ENCODE peak calls at places on chromosomes 16 and 17, in nine cellular contexts. One of them, this sample, is unnamed.

GRCh38 chr17:80603380-80603779 is 58.7 kb downstream of the RPTOR start:
- DNase-seq in stimulated activated CD4-positive, alpha-beta T cell treated with anti-CD3 and anti-CD28 coated beads, Interleukin-12 subunit alpha, Interleukin-12 subunit beta, amount 100 ng/mL, for 24 hours: no peak
- DNase-seq in H54: no peak
- DNase-seq in lower leg skin: no peak
- DNase-seq in iris pigment epithelial cell: no peak
- DNase-seq in GM03348: no peak
- DNase-seq in stimulated activated CD8-positive, alpha-beta memory T cell treated with anti-CD3 and anti-CD28 coated beads, Interleukin-4, amount 100 ng/mL, for 4 hours: no peak
- DNase-seq in occipital lobe: no peak
- DNase-seq in progenitor cell of endocrine pancreas: no peak
- DNase-seq in this sample: no peak

GRCh38 chr17:50638851-50639767 is 4.4 kb downstream of the ABCC3 start:
- DNase-seq in stimulated activated CD4-positive, alpha-beta T cell treated with anti-CD3 and anti-CD28 coated beads, Interleukin-12 subunit alpha, Interleukin-12 subunit beta, amount 100 ng/mL, for 24 hours: no peak
- DNase-seq in H54: peak; percentile 97
- DNase-seq in lower leg skin: peak; percentile 85
- DNase-seq in iris pigment epithelial cell: peak; percentile 92
- DNase-seq in GM03348: peak; percentile 95
- DNase-seq in stimulated activated CD8-positive, alpha-beta memory T cell treated with anti-CD3 and anti-CD28 coated beads, Interleukin-4, amount 100 ng/mL, for 4 hours: no peak
- DNase-seq in occipital lobe: peak; percentile 47
- DNase-seq in progenitor cell of endocrine pancreas: no peak
- DNase-seq in this sample: peak; percentile 98

GRCh38 chr17:63816669-63817068 is 10.6 kb upstream of the PSMC5 start:
- DNase-seq in stimulated activated CD4-positive, alpha-beta T cell treated with anti-CD3 and anti-CD28 coated beads, Interleukin-12 subunit alpha, Interleukin-12 subunit beta, amount 100 ng/mL, for 24 hours: no peak
- DNase-seq in H54: no peak
- DNase-seq in lower leg skin: no peak
- DNase-seq in iris pigment epithelial cell: peak; percentile 47
- DNase-seq in GM03348: no peak
- DNase-seq in stimulated activated CD8-positive, alpha-beta memory T cell treated with anti-CD3 and anti-CD28 coated beads, Interleukin-4, amount 100 ng/mL, for 4 hours: no peak
- DNase-seq in occipital lobe: no peak
- DNase-seq in progenitor cell of endocrine pancreas: no peak
- DNase-seq in this sample: peak; percentile 24

GRCh38 chr16:14061732-14062259 is 9.3 kb upstream of the MRTFB start:
- DNase-seq in stimulated activated CD4-positive, alpha-beta T cell treated with anti-CD3 and anti-CD28 coated beads, Interleukin-12 subunit alpha, Interleukin-12 subunit beta, amount 100 ng/mL, for 24 hours: no peak
- DNase-seq in H54: no peak
- DNase-seq in lower leg skin: no peak
- DNase-seq in iris pigment epithelial cell: no peak
- DNase-seq in GM03348: no peak
- DNase-seq in stimulated activated CD8-positive, alpha-beta memory T cell treated with anti-CD3 and anti-CD28 coated beads, Interleukin-4, amount 100 ng/mL, for 4 hours: no peak
- DNase-seq in occipital lobe: no peak
- DNase-seq in progenitor cell of endocrine pancreas: no peak
- DNase-seq in this sample: no peak

GRCh38 chr16:71303938-71304337 is 14.7 kb upstream of the CMTR2 start:
- DNase-seq in stimulated activated CD4-positive, alpha-beta T cell treated with anti-CD3 and anti-CD28 coated beads, Interleukin-12 subunit alpha, Interleukin-12 subunit beta, amount 100 ng/mL, for 24 hours: no peak
- DNase-seq in H54: peak; percentile 52
- DNase-seq in lower leg skin: no peak
- DNase-seq in iris pigment epithelial cell: peak; percentile 1
- DNase-seq in GM03348: no peak
- DNase-seq in stimulated activated CD8-positive, alpha-beta memory T cell treated with anti-CD3 and anti-CD28 coated beads, Interleukin-4, amount 100 ng/mL, for 4 hours: no peak
- DNase-seq in occipital lobe: no peak
- DNase-seq in progenitor cell of endocrine pancreas: no peak
- DNase-seq in this sample: peak; percentile 46

GRCh38 chr17:46194393-46195216 is 1.4 kb upstream of the KANSL1 start:
- DNase-seq in stimulated activated CD4-positive, alpha-beta T cell treated with anti-CD3 and anti-CD28 coated beads, Interleukin-12 subunit alpha, Interleukin-12 subunit beta, amount 100 ng/mL, for 24 hours: no peak
- DNase-seq in H54: no peak
- DNase-seq in lower leg skin: no peak
- DNase-seq in iris pigment epithelial cell: peak; percentile 54
- DNase-seq in GM03348: peak; percentile 43
- DNase-seq in stimulated activated CD8-positive, alpha-beta memory T cell treated with anti-CD3 and anti-CD28 coated beads, Interleukin-4, amount 100 ng/mL, for 4 hours: no peak
- DNase-seq in occipital lobe: no peak
- DNase-seq in progenitor cell of endocrine pancreas: no peak
- DNase-seq in this sample: peak; percentile 81

GRCh38 chr17:42016411-42016831 is 818 bp downstream of the DNAJC7 start:
- DNase-seq in stimulated activated CD4-positive, alpha-beta T cell treated with anti-CD3 and anti-CD28 coated beads, Interleukin-12 subunit alpha, Interleukin-12 subunit beta, amount 100 ng/mL, for 24 hours: no peak
- DNase-seq in H54: no peak
- DNase-seq in lower leg skin: no peak
- DNase-seq in iris pigment epithelial cell: peak; percentile 28
- DNase-seq in GM03348: peak; percentile 32
- DNase-seq in stimulated activated CD8-positive, alpha-beta memory T cell treated with anti-CD3 and anti-CD28 coated beads, Interleukin-4, amount 100 ng/mL, for 4 hours: no peak
- DNase-seq in occipital lobe: no peak
- DNase-seq in progenitor cell of endocrine pancreas: no peak
- DNase-seq in this sample: peak; percentile 70

GRCh38 chr16:80123189-80123588 is 417.6 kb upstream of the DYNLRB2 start:
- DNase-seq in stimulated activated CD4-positive, alpha-beta T cell treated with anti-CD3 and anti-CD28 coated beads, Interleukin-12 subunit alpha, Interleukin-12 subunit beta, amount 100 ng/mL, for 24 hours: no peak
- DNase-seq in H54: no peak
- DNase-seq in lower leg skin: no peak
- DNase-seq in iris pigment epithelial cell: peak; percentile 20
- DNase-seq in GM03348: peak; percentile 42
- DNase-seq in stimulated activated CD8-positive, alpha-beta memory T cell treated with anti-CD3 and anti-CD28 coated beads, Interleukin-4, amount 100 ng/mL, for 4 hours: no peak
- DNase-seq in occipital lobe: no peak
- DNase-seq in progenitor cell of endocrine pancreas: no peak
- DNase-seq in this sample: peak; percentile 55

GRCh38 chr17:4543557-4544026 is 11.6 kb downstream of the MYBBP1A start:
- DNase-seq in stimulated activated CD4-positive, alpha-beta T cell treated with anti-CD3 and anti-CD28 coated beads, Interleukin-12 subunit alpha, Interleukin-12 subunit beta, amount 100 ng/mL, for 24 hours: no peak
- DNase-seq in H54: no peak
- DNase-seq in lower leg skin: no peak
- DNase-seq in iris pigment epithelial cell: no peak
- DNase-seq in GM03348: no peak
- DNase-seq in stimulated activated CD8-positive, alpha-beta memory T cell treated with anti-CD3 and anti-CD28 coated beads, Interleukin-4, amount 100 ng/mL, for 4 hours: no peak
- DNase-seq in occipital lobe: no peak
- DNase-seq in progenitor cell of endocrine pancreas: no peak
- DNase-seq in this sample: no peak

GRCh38 chr17:35708951-35709350 is 22.5 kb upstream of the RASL10B start:
- DNase-seq in stimulated activated CD4-positive, alpha-beta T cell treated with anti-CD3 and anti-CD28 coated beads, Interleukin-12 subunit alpha, Interleukin-12 subunit beta, amount 100 ng/mL, for 24 hours: no peak
- DNase-seq in H54: no peak
- DNase-seq in lower leg skin: no peak
- DNase-seq in iris pigment epithelial cell: no peak
- DNase-seq in GM03348: no peak
- DNase-seq in stimulated activated CD8-positive, alpha-beta memory T cell treated with anti-CD3 and anti-CD28 coated beads, Interleukin-4, amount 100 ng/mL, for 4 hours: no peak
- DNase-seq in occipital lobe: no peak
- DNase-seq in progenitor cell of endocrine pancreas: no peak
- DNase-seq in this sample: no peak

GRCh38 chr16:78543066-78543465 is 443.6 kb downstream of the WWOX start:
- DNase-seq in stimulated activated CD4-positive, alpha-beta T cell treated with anti-CD3 and anti-CD28 coated beads, Interleukin-12 subunit alpha, Interleukin-12 subunit beta, amount 100 ng/mL, for 24 hours: no peak
- DNase-seq in H54: peak; percentile 14
- DNase-seq in lower leg skin: no peak
- DNase-seq in iris pigment epithelial cell: no peak
- DNase-seq in GM03348: no peak
- DNase-seq in stimulated activated CD8-positive, alpha-beta memory T cell treated with anti-CD3 and anti-CD28 coated beads, Interleukin-4, amount 100 ng/mL, for 4 hours: no peak
- DNase-seq in occipital lobe: no peak
- DNase-seq in progenitor cell of endocrine pancreas: no peak
- DNase-seq in this sample: no peak

GRCh38 chr17:64608571-64608981 is 53.5 kb downstream of the SMURF2 start:
- DNase-seq in stimulated activated CD4-positive, alpha-beta T cell treated with anti-CD3 and anti-CD28 coated beads, Interleukin-12 subunit alpha, Interleukin-12 subunit beta, amount 100 ng/mL, for 24 hours: no peak
- DNase-seq in H54: no peak
- DNase-seq in lower leg skin: no peak
- DNase-seq in iris pigment epithelial cell: peak; percentile 56
- DNase-seq in GM03348: no peak
- DNase-seq in stimulated activated CD8-positive, alpha-beta memory T cell treated with anti-CD3 and anti-CD28 coated beads, Interleukin-4, amount 100 ng/mL, for 4 hours: no peak
- DNase-seq in occipital lobe: no peak
- DNase-seq in progenitor cell of endocrine pancreas: no peak
- DNase-seq in this sample: peak; percentile 75

GRCh38 chr16:74745926-74746325 is 28.7 kb downstream of the FA2H start:
- DNase-seq in stimulated activated CD4-positive, alpha-beta T cell treated with anti-CD3 and anti-CD28 coated beads, Interleukin-12 subunit alpha, Interleukin-12 subunit beta, amount 100 ng/mL, for 24 hours: no peak
- DNase-seq in H54: no peak
- DNase-seq in lower leg skin: no peak
- DNase-seq in iris pigment epithelial cell: no peak
- DNase-seq in GM03348: no peak
- DNase-seq in stimulated activated CD8-positive, alpha-beta memory T cell treated with anti-CD3 and anti-CD28 coated beads, Interleukin-4, amount 100 ng/mL, for 4 hours: no peak
- DNase-seq in occipital lobe: no peak
- DNase-seq in progenitor cell of endocrine pancreas: no peak
- DNase-seq in this sample: no peak

GRCh38 chr16:48574148-48574547 is 35.8 kb downstream of the N4BP1 start:
- DNase-seq in stimulated activated CD4-positive, alpha-beta T cell treated with anti-CD3 and anti-CD28 coated beads, Interleukin-12 subunit alpha, Interleukin-12 subunit beta, amount 100 ng/mL, for 24 hours: no peak
- DNase-seq in H54: no peak
- DNase-seq in lower leg skin: no peak
- DNase-seq in iris pigment epithelial cell: peak; percentile 36
- DNase-seq in GM03348: no peak
- DNase-seq in stimulated activated CD8-positive, alpha-beta memory T cell treated with anti-CD3 and anti-CD28 coated beads, Interleukin-4, amount 100 ng/mL, for 4 hours: no peak
- DNase-seq in occipital lobe: no peak
- DNase-seq in progenitor cell of endocrine pancreas: no peak
- DNase-seq in this sample: no peak

GRCh38 chr17:30243568-30243967 is 8.1 kb upstream of the SLC6A4 start:
- DNase-seq in stimulated activated CD4-positive, alpha-beta T cell treated with anti-CD3 and anti-CD28 coated beads, Interleukin-12 subunit alpha, Interleukin-12 subunit beta, amount 100 ng/mL, for 24 hours: no peak
- DNase-seq in H54: no peak
- DNase-seq in lower leg skin: no peak
- DNase-seq in iris pigment epithelial cell: no peak
- DNase-seq in GM03348: no peak
- DNase-seq in stimulated activated CD8-positive, alpha-beta memory T cell treated with anti-CD3 and anti-CD28 coated beads, Interleukin-4, amount 100 ng/mL, for 4 hours: no peak
- DNase-seq in occipital lobe: no peak
- DNase-seq in progenitor cell of endocrine pancreas: no peak
- DNase-seq in this sample: no peak

GRCh38 chr16:89152831-89153700 is 18.5 kb upstream of the CDH15 start:
- DNase-seq in stimulated activated CD4-positive, alpha-beta T cell treated with anti-CD3 and anti-CD28 coated beads, Interleukin-12 subunit alpha, Interleukin-12 subunit beta, amount 100 ng/mL, for 24 hours: no peak
- DNase-seq in H54: no peak
- DNase-seq in lower leg skin: no peak
- DNase-seq in iris pigment epithelial cell: no peak
- DNase-seq in GM03348: no peak
- DNase-seq in stimulated activated CD8-positive, alpha-beta memory T cell treated with anti-CD3 and anti-CD28 coated beads, Interleukin-4, amount 100 ng/mL, for 4 hours: no peak
- DNase-seq in occipital lobe: no peak
- DNase-seq in progenitor cell of endocrine pancreas: no peak
- DNase-seq in this sample: no peak

GRCh38 chr17:64778367-64779290 is 116.5 kb upstream of the SMURF2 start:
- DNase-seq in stimulated activated CD4-positive, alpha-beta T cell treated with anti-CD3 and anti-CD28 coated beads, Interleukin-12 subunit alpha, Interleukin-12 subunit beta, amount 100 ng/mL, for 24 hours: no peak
- DNase-seq in H54: no peak
- DNase-seq in lower leg skin: no peak
- DNase-seq in iris pigment epithelial cell: no peak
- DNase-seq in GM03348: no peak
- DNase-seq in stimulated activated CD8-positive, alpha-beta memory T cell treated with anti-CD3 and anti-CD28 coated beads, Interleukin-4, amount 100 ng/mL, for 4 hours: no peak
- DNase-seq in occipital lobe: peak; percentile 35
- DNase-seq in progenitor cell of endocrine pancreas: peak; percentile 27
- DNase-seq in this sample: peak; percentile 47

GRCh38 chr17:77840156-77840555 is 118.3 kb upstream of the TNRC6C start:
- DNase-seq in stimulated activated CD4-positive, alpha-beta T cell treated with anti-CD3 and anti-CD28 coated beads, Interleukin-12 subunit alpha, Interleukin-12 subunit beta, amount 100 ng/mL, for 24 hours: no peak
- DNase-seq in H54: no peak
- DNase-seq in lower leg skin: no peak
- DNase-seq in iris pigment epithelial cell: peak; percentile 81
- DNase-seq in GM03348: no peak
- DNase-seq in stimulated activated CD8-positive, alpha-beta memory T cell treated with anti-CD3 and anti-CD28 coated beads, Interleukin-4, amount 100 ng/mL, for 4 hours: no peak
- DNase-seq in occipital lobe: no peak
- DNase-seq in progenitor cell of endocrine pancreas: no peak
- DNase-seq in this sample: no peak

GRCh38 chr17:82553210-82553930 is 33.8 kb downstream of the FOXK2 start:
- DNase-seq in stimulated activated CD4-positive, alpha-beta T cell treated with anti-CD3 and anti-CD28 coated beads, Interleukin-12 subunit alpha, Interleukin-12 subunit beta, amount 100 ng/mL, for 24 hours: no peak
- DNase-seq in H54: no peak
- DNase-seq in lower leg skin: no peak
- DNase-seq in iris pigment epithelial cell: no peak
- DNase-seq in GM03348: no peak
- DNase-seq in stimulated activated CD8-positive, alpha-beta memory T cell treated with anti-CD3 and anti-CD28 coated beads, Interleukin-4, amount 100 ng/mL, for 4 hours: no peak
- DNase-seq in occipital lobe: no peak
- DNase-seq in progenitor cell of endocrine pancreas: no peak
- DNase-seq in this sample: no peak

GRCh38 chr17:33499025-33499424 is 205.9 kb upstream of the ASIC2 start:
- DNase-seq in stimulated activated CD4-positive, alpha-beta T cell treated with anti-CD3 and anti-CD28 coated beads, Interleukin-12 subunit alpha, Interleukin-12 subunit beta, amount 100 ng/mL, for 24 hours: no peak
- DNase-seq in H54: no peak
- DNase-seq in lower leg skin: peak; percentile 56
- DNase-seq in iris pigment epithelial cell: no peak
- DNase-seq in GM03348: no peak
- DNase-seq in stimulated activated CD8-positive, alpha-beta memory T cell treated with anti-CD3 and anti-CD28 coated beads, Interleukin-4, amount 100 ng/mL, for 4 hours: no peak
- DNase-seq in occipital lobe: no peak
- DNase-seq in progenitor cell of endocrine pancreas: no peak
- DNase-seq in this sample: no peak

GRCh38 chr16:24094660-24095059 is 161.5 kb upstream of the CACNG3 start:
- DNase-seq in stimulated activated CD4-positive, alpha-beta T cell treated with anti-CD3 and anti-CD28 coated beads, Interleukin-12 subunit alpha, Interleukin-12 subunit beta, amount 100 ng/mL, for 24 hours: no peak
- DNase-seq in H54: no peak
- DNase-seq in lower leg skin: no peak
- DNase-seq in iris pigment epithelial cell: no peak
- DNase-seq in GM03348: no peak
- DNase-seq in stimulated activated CD8-positive, alpha-beta memory T cell treated with anti-CD3 and anti-CD28 coated beads, Interleukin-4, amount 100 ng/mL, for 4 hours: no peak
- DNase-seq in occipital lobe: no peak
- DNase-seq in progenitor cell of endocrine pancreas: no peak
- DNase-seq in this sample: no peak

GRCh38 chr17:65762973-65763372 is 201.5 kb upstream of the AXIN2 start:
- DNase-seq in stimulated activated CD4-positive, alpha-beta T cell treated with anti-CD3 and anti-CD28 coated beads, Interleukin-12 subunit alpha, Interleukin-12 subunit beta, amount 100 ng/mL, for 24 hours: no peak
- DNase-seq in H54: no peak
- DNase-seq in lower leg skin: no peak
- DNase-seq in iris pigment epithelial cell: no peak
- DNase-seq in GM03348: no peak
- DNase-seq in stimulated activated CD8-positive, alpha-beta memory T cell treated with anti-CD3 and anti-CD28 coated beads, Interleukin-4, amount 100 ng/mL, for 4 hours: no peak
- DNase-seq in occipital lobe: no peak
- DNase-seq in progenitor cell of endocrine pancreas: no peak
- DNase-seq in this sample: no peak

GRCh38 chr16:57732011-57732410 is 3.6 kb upstream of the KATNB1 start:
- DNase-seq in stimulated activated CD4-positive, alpha-beta T cell treated with anti-CD3 and anti-CD28 coated beads, Interleukin-12 subunit alpha, Interleukin-12 subunit beta, amount 100 ng/mL, for 24 hours: no peak
- DNase-seq in H54: no peak
- DNase-seq in lower leg skin: no peak
- DNase-seq in iris pigment epithelial cell: peak; percentile 39
- DNase-seq in GM03348: peak; percentile 77
- DNase-seq in stimulated activated CD8-positive, alpha-beta memory T cell treated with anti-CD3 and anti-CD28 coated beads, Interleukin-4, amount 100 ng/mL, for 4 hours: no peak
- DNase-seq in occipital lobe: no peak
- DNase-seq in progenitor cell of endocrine pancreas: no peak
- DNase-seq in this sample: peak; percentile 84

GRCh38 chr17:2084129-2084765 is 29.3 kb downstream of the HIC1 start:
- DNase-seq in stimulated activated CD4-positive, alpha-beta T cell treated with anti-CD3 and anti-CD28 coated beads, Interleukin-12 subunit alpha, Interleukin-12 subunit beta, amount 100 ng/mL, for 24 hours: no peak
- DNase-seq in H54: peak; percentile 76
- DNase-seq in lower leg skin: peak; percentile 74
- DNase-seq in iris pigment epithelial cell: peak; percentile 74
- DNase-seq in GM03348: peak; percentile 69
- DNase-seq in stimulated activated CD8-positive, alpha-beta memory T cell treated with anti-CD3 and anti-CD28 coated beads, Interleukin-4, amount 100 ng/mL, for 4 hours: no peak
- DNase-seq in occipital lobe: no peak
- DNase-seq in progenitor cell of endocrine pancreas: no peak
- DNase-seq in this sample: peak; percentile 92

GRCh38 chr17:81823800-81824550 is 9.1 kb downstream of the MCRIP1 start:
- DNase-seq in stimulated activated CD4-positive, alpha-beta T cell treated with anti-CD3 and anti-CD28 coated beads, Interleukin-12 subunit alpha, Interleukin-12 subunit beta, amount 100 ng/mL, for 24 hours: no peak
- DNase-seq in H54: no peak
- DNase-seq in lower leg skin: no peak
- DNase-seq in iris pigment epithelial cell: no peak
- DNase-seq in GM03348: no peak
- DNase-seq in stimulated activated CD8-positive, alpha-beta memory T cell treated with anti-CD3 and anti-CD28 coated beads, Interleukin-4, amount 100 ng/mL, for 4 hours: no peak
- DNase-seq in occipital lobe: no peak
- DNase-seq in progenitor cell of endocrine pancreas: no peak
- DNase-seq in this sample: no peak

GRCh38 chr16:19481291-19481690 is 40.6 kb downstream of the GDE1 start:
- DNase-seq in stimulated activated CD4-positive, alpha-beta T cell treated with anti-CD3 and anti-CD28 coated beads, Interleukin-12 subunit alpha, Interleukin-12 subunit beta, amount 100 ng/mL, for 24 hours: no peak
- DNase-seq in H54: no peak
- DNase-seq in lower leg skin: no peak
- DNase-seq in iris pigment epithelial cell: peak; percentile 10
- DNase-seq in GM03348: no peak
- DNase-seq in stimulated activated CD8-positive, alpha-beta memory T cell treated with anti-CD3 and anti-CD28 coated beads, Interleukin-4, amount 100 ng/mL, for 4 hours: no peak
- DNase-seq in occipital lobe: no peak
- DNase-seq in progenitor cell of endocrine pancreas: no peak
- DNase-seq in this sample: peak; percentile 24

GRCh38 chr16:23148513-23149266 is 562 bp downstream of the USP31 start:
- DNase-seq in stimulated activated CD4-positive, alpha-beta T cell treated with anti-CD3 and anti-CD28 coated beads, Interleukin-12 subunit alpha, Interleukin-12 subunit beta, amount 100 ng/mL, for 24 hours: peak; percentile 21
- DNase-seq in H54: no peak
- DNase-seq in lower leg skin: peak; percentile 61
- DNase-seq in iris pigment epithelial cell: peak; percentile 53
- DNase-seq in GM03348: peak; percentile 76
- DNase-seq in stimulated activated CD8-positive, alpha-beta memory T cell treated with anti-CD3 and anti-CD28 coated beads, Interleukin-4, amount 100 ng/mL, for 4 hours: no peak
- DNase-seq in occipital lobe: no peak
- DNase-seq in progenitor cell of endocrine pancreas: peak; percentile 10
- DNase-seq in this sample: peak; percentile 69

GRCh38 chr17:38797091-38797490 is 2.3 kb downstream of the PIP4K2B start:
- DNase-seq in stimulated activated CD4-positive, alpha-beta T cell treated with anti-CD3 and anti-CD28 coated beads, Interleukin-12 subunit alpha, Interleukin-12 subunit beta, amount 100 ng/mL, for 24 hours: no peak
- DNase-seq in H54: no peak
- DNase-seq in lower leg skin: no peak
- DNase-seq in iris pigment epithelial cell: peak; percentile 72
- DNase-seq in GM03348: no peak
- DNase-seq in stimulated activated CD8-positive, alpha-beta memory T cell treated with anti-CD3 and anti-CD28 coated beads, Interleukin-4, amount 100 ng/mL, for 4 hours: no peak
- DNase-seq in occipital lobe: no peak
- DNase-seq in progenitor cell of endocrine pancreas: no peak
- DNase-seq in this sample: peak; percentile 76

GRCh38 chr17:70767102-70767701 is 597.9 kb downstream of the KCNJ2 start:
- DNase-seq in stimulated activated CD4-positive, alpha-beta T cell treated with anti-CD3 and anti-CD28 coated beads, Interleukin-12 subunit alpha, Interleukin-12 subunit beta, amount 100 ng/mL, for 24 hours: no peak
- DNase-seq in H54: peak; percentile 5
- DNase-seq in lower leg skin: no peak
- DNase-seq in iris pigment epithelial cell: peak; percentile 42
- DNase-seq in GM03348: peak; percentile 47
- DNase-seq in stimulated activated CD8-positive, alpha-beta memory T cell treated with anti-CD3 and anti-CD28 coated beads, Interleukin-4, amount 100 ng/mL, for 4 hours: no peak
- DNase-seq in occipital lobe: no peak
- DNase-seq in progenitor cell of endocrine pancreas: no peak
- DNase-seq in this sample: peak; percentile 61

GRCh38 chr16:84340305-84341040 is 27.9 kb upstream of the ATP2C2 start:
- DNase-seq in stimulated activated CD4-positive, alpha-beta T cell treated with anti-CD3 and anti-CD28 coated beads, Interleukin-12 subunit alpha, Interleukin-12 subunit beta, amount 100 ng/mL, for 24 hours: no peak
- DNase-seq in H54: no peak
- DNase-seq in lower leg skin: peak; percentile 44
- DNase-seq in iris pigment epithelial cell: peak; percentile 7
- DNase-seq in GM03348: no peak
- DNase-seq in stimulated activated CD8-positive, alpha-beta memory T cell treated with anti-CD3 and anti-CD28 coated beads, Interleukin-4, amount 100 ng/mL, for 4 hours: no peak
- DNase-seq in occipital lobe: no peak
- DNase-seq in progenitor cell of endocrine pancreas: no peak
- DNase-seq in this sample: peak; percentile 50

GRCh38 chr17:39151680-39152058 is 232 bp upstream of the PLXDC1 start:
- DNase-seq in stimulated activated CD4-positive, alpha-beta T cell treated with anti-CD3 and anti-CD28 coated beads, Interleukin-12 subunit alpha, Interleukin-12 subunit beta, amount 100 ng/mL, for 24 hours: no peak
- DNase-seq in H54: no peak
- DNase-seq in lower leg skin: no peak
- DNase-seq in iris pigment epithelial cell: no peak
- DNase-seq in GM03348: no peak
- DNase-seq in stimulated activated CD8-positive, alpha-beta memory T cell treated with anti-CD3 and anti-CD28 coated beads, Interleukin-4, amount 100 ng/mL, for 4 hours: no peak
- DNase-seq in occipital lobe: no peak
- DNase-seq in progenitor cell of endocrine pancreas: no peak
- DNase-seq in this sample: peak; percentile 16

This sample was measured in GM23248.